ENCODE peak calls at places on chromosomes 6 and 20, in five cellular contexts. J, I, H, C and N are unnamed samples.
A peak's percentile ranks its signal among the peaks of the same experiment; 100 is the strongest.

GRCh38 chr6:12112540-12113189 is 100.6 kb downstream of the HIVEP1 start:
- DNase-seq in J (no peak), I (peak; percentile 18), H (no peak), C (no peak), N (no peak)

GRCh38 chr6:98875375-98875774 is 41.0 kb downstream of the POU3F2 start:
- DNase-seq in J (no peak), I (no peak), H (no peak), C (no peak), N (no peak)

GRCh38 chr20:46990017-46990810 is 95.6 kb downstream of the EYA2 start:
- DNase-seq in J (no peak), I (no peak), H (no peak), C (no peak), N (no peak)

GRCh38 chr20:46894579-46894958 is at the start of gene EYA2:
- DNase-seq in J (no peak), I (no peak), H (no peak), C (no peak), N (no peak)

GRCh38 chr20:49669601-49670189 is 44.0 kb downstream of the B4GALT5 start:
- DNase-seq in J (no peak), I (no peak), H (no peak), C (no peak), N (no peak)

GRCh38 chr6:21423106-21423854 is 170.3 kb upstream of the SOX4 start:
- DNase-seq in J (peak; percentile 65), I (no peak), H (no peak), C (no peak), N (no peak)

GRCh38 chr6:93567164-93567563 is 147.8 kb upstream of the EPHA7 start:
- DNase-seq in J (no peak), I (no peak), H (no peak), C (no peak), N (no peak)

GRCh38 chr6:24501914-24502313 is 7.1 kb downstream of the ALDH5A1 start:
- DNase-seq in J (no peak), I (no peak), H (no peak), C (no peak), N (no peak)

GRCh38 chr20:53077373-53078205 is 105.4 kb downstream of the TSHZ2 start:
- DNase-seq in J (no peak), I (no peak), H (no peak), C (no peak), N (no peak)

GRCh38 chr6:90413867-90414266 is 117.2 kb upstream of the BACH2 start:
- DNase-seq in J (no peak), I (no peak), H (peak; percentile 64), C (no peak), N (no peak)

GRCh38 chr6:67292169-67292568 is 1342.9 kb upstream of the ADGRB3 start:
- DNase-seq in J (no peak), I (no peak), H (no peak), C (no peak), N (no peak)

GRCh38 chr6:3139090-3139903 is 18.0 kb downstream of the TUBB2A start:
- DNase-seq in J (no peak), I (peak; percentile 65), H (no peak), C (peak; percentile 71), N (no peak)

GRCh38 chr6:31836036-31836675 is 8.6 kb downstream of the HSPA1B start:
- DNase-seq in J (no peak), I (no peak), H (no peak), C (no peak), N (no peak)

GRCh38 chr6:10621227-10621626 is 73.2 kb downstream of the C6orf52 start:
- DNase-seq in J (no peak), I (no peak), H (no peak), C (no peak), N (no peak)

GRCh38 chr6:10618409-10618808 is 76.0 kb downstream of the C6orf52 start:
- DNase-seq in J (no peak), I (no peak), H (no peak), C (no peak), N (no peak)

GRCh38 chr6:10617008-10617696 is 77.3 kb downstream of the C6orf52 start:
- DNase-seq in J (peak; percentile 81), I (no peak), H (no peak), C (no peak), N (no peak)

GRCh38 chr6:10626154-10626741 is 68.2 kb downstream of the C6orf52 start:
- DNase-seq in J (no peak), I (no peak), H (no peak), C (peak; percentile 45), N (no peak)

GRCh38 chr6:10621847-10622246 is 72.6 kb downstream of the C6orf52 start:
- DNase-seq in J (no peak), I (no peak), H (no peak), C (no peak), N (no peak)
- TF ChIP-seq CTCF in J (no peak), I (no peak), H (no peak), C (no peak), N (no peak)

GRCh38 chr6:5115168-5115567 is 30.0 kb downstream of the PPP1R3G start:
- DNase-seq in J (no peak), I (peak; percentile 72), H (no peak), C (no peak), N (no peak)
- TF ChIP-seq CTCF in J (no peak), I (peak; percentile 71), H (no peak), C (peak; percentile 43), N (no peak)

DNA sequence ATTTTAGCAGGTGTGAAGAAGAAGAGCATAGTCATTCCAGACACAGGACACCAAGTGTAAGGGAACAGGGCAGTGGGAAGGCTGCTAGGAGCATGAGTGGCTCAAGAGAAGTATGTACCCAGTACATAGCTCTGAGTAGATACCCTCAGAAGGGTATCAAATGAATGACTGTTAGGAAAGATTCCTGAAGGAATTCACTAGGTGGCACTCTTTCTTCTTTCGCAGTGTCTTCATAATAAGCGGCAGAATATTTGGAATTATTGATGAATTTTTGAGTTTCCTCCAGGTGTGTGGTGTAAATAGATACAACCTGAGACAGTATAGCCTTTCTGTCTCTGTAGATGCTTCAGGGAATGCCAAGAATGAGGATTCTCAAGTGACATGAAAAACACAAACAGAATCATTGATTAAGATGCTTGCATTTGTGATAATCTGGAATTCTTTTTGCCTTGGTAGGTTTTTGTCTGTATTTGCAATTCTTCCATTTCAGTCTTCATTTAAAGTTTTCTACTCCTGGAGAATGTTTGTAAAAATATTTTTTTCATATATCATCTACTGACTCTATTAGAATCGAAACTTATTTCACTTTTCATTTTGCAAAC is 264.3 kb upstream of the RIMS1 start:
- DNase-seq in J (no peak), I (no peak), H (no peak), C (no peak), N (no peak)
- TF ChIP-seq CTCF in J (peak; percentile 27), I (peak; percentile 56), H (no peak), C (peak; percentile 54), N (no peak)

GRCh38 chr6:7025861-7026260 is 81.9 kb upstream of the RREB1 start:
- DNase-seq in J (no peak), I (no peak), H (no peak), C (no peak), N (no peak)
- TF ChIP-seq CTCF in J (no peak), I (no peak), H (no peak), C (no peak), N (no peak)

GRCh38 chr6:82333781-82334180 is 29.8 kb upstream of the TPBG start:
- DNase-seq in J (no peak), I (no peak), H (no peak), C (no peak), N (no peak)

DNA sequence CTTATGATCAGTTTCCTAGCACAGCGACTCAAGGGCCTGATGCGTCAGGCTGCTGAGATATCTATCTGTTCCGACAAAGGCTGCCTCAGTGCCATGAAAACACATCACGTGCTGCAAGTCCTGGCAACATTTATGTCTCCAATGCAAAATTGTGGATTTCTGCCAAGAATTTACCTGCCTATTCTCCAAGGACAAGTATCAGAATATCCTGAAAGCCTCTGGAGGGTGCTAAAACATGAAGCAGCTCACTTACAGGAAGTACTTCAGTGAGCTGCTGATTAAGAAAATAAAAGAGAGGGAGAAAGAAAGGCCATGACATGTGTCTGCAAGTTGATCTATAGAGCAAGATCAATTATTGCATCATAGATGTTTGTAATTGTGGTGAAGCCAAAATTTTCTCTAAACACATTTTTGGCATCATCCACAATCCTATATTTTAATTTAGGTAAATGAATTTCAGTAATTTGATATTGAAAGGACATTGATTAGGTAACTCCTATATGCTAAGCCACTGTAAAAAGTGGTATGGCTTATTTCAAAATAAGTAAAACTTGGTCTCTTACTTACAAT is 25.8 kb upstream of the TPBG start:
- DNase-seq in J (no peak), I (no peak), H (no peak), C (no peak), N (no peak)
- TF ChIP-seq CTCF in J (no peak), I (no peak), H (no peak), C (no peak), N (no peak)

GRCh38 chr20:2164966-2165365 is 63.3 kb downstream of the STK35 start:
- DNase-seq in J (no peak), I (no peak), H (no peak), C (no peak), N (no peak)
- TF ChIP-seq CTCF in J (no peak), I (no peak), H (no peak), C (no peak), N (no peak)

DNA sequence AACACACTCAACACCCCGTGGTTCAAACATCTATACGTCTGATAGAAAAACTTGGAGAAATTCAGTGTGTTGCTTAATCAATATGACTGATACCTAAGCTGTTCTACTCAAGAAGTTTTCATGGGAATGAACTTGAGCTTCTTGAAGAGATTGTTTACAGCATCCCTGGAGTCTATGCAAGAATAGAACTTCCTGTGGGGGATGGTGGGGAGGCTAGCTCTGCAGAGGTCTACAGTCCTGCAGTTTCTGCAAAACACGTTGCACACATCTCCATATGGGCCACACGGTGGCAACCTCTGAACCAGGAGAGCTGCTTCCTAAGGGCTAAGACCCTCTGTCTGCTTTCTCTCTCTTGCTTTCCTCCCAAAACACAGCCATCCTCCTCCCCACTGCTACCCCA is 32.7 kb upstream of the FANCE start:
- DNase-seq in J (no peak), I (peak; percentile 52), H (no peak), C (peak; percentile 83), N (no peak)
- TF ChIP-seq CTCF in J (no peak), I (peak; percentile 69), H (peak; percentile 26), C (peak; percentile 65), N (no peak)